ENCODE peak calls at places on chromosome 13, in four cellular contexts. One of them, this sample, is unnamed.

GRCh38 chr13:51262501-51263211 is 40.5 kb downstream of the FAM124A start:
- DNase-seq in IMR-90: no peak
- DNase-seq in K562: peak; percentile 27
- DNase-seq in GM12878: no peak
- DNase-seq in this sample: no peak

GRCh38 chr13:51221674-51222509 is at the start of gene FAM124A:
- DNase-seq in K562: peak; percentile 29
- DNase-seq in IMR-90: peak; percentile 4
- DNase-seq in GM12878: no peak
- DNase-seq in this sample: peak; percentile 26

GRCh38 chr13:36030670-36031331 is 100.4 kb downstream of the DCLK1 start:
- DNase-seq in IMR-90: peak; percentile 18
- DNase-seq in K562: no peak
- DNase-seq in GM12878: no peak
- DNase-seq in this sample: peak; percentile 33

GRCh38 chr13:24142886-24143285 is 17.6 kb upstream of the SPATA13 start:
- DNase-seq in GM12878: no peak
- DNase-seq in K562: no peak
- DNase-seq in IMR-90: no peak
- DNase-seq in this sample: peak; percentile 66

GRCh38 chr13:50969691-50970090 is 60.1 kb downstream of the RNASEH2B start:
- DNase-seq in GM12878: no peak
- DNase-seq in K562: no peak
- DNase-seq in IMR-90: no peak
- DNase-seq in this sample: no peak

GRCh38 chr13:97495678-97496077 is 61.7 kb downstream of the RAP2A start:
- DNase-seq in GM12878: no peak
- DNase-seq in K562: peak; percentile 1
- DNase-seq in IMR-90: no peak
- DNase-seq in this sample: no peak

GRCh38 chr13:98961204-98962105 is 16.4 kb downstream of the DOCK9 start:
- DNase-seq in K562: no peak
- DNase-seq in IMR-90: no peak
- DNase-seq in GM12878: no peak
- DNase-seq in this sample: no peak

GRCh38 chr13:45496942-45497341 is 32.2 kb downstream of the COG3 start:
- DNase-seq in IMR-90: no peak
- DNase-seq in K562: no peak
- DNase-seq in GM12878: no peak
- DNase-seq in this sample: no peak

GRCh38 chr13:64767054-64767453 is 2463.1 kb downstream of the PCDH9 start:
- DNase-seq in GM12878: no peak
- DNase-seq in K562: no peak
- DNase-seq in IMR-90: no peak
- DNase-seq in this sample: no peak

GRCh38 chr13:23570931-23571330 is 719 bp downstream of the TNFRSF19 start:
- DNase-seq in IMR-90: peak; percentile 54
- DNase-seq in K562: no peak
- DNase-seq in GM12878: no peak
- DNase-seq in this sample: no peak

GRCh38 chr13:97231118-97231831 is 9.1 kb downstream of the MBNL2 start:
- DNase-seq in IMR-90: no peak
- DNase-seq in K562: no peak
- DNase-seq in GM12878: no peak
- DNase-seq in this sample: no peak

GRCh38 chr13:29547135-29547534 is 48.4 kb downstream of the SLC7A1 start:
- DNase-seq in GM12878: no peak
- DNase-seq in K562: no peak
- DNase-seq in IMR-90: peak; percentile 27
- DNase-seq in this sample: peak; percentile 84

GRCh38 chr13:36282818-36283432 is 14.7 kb downstream of the CCDC169 start:
- DNase-seq in GM12878: no peak
- DNase-seq in K562: peak; percentile 25
- DNase-seq in IMR-90: peak; percentile 57
- DNase-seq in this sample: peak; percentile 61

GRCh38 chr13:31595568-31595967 is 143.8 kb upstream of the RXFP2 start:
- DNase-seq in K562: no peak
- DNase-seq in IMR-90: no peak
- DNase-seq in GM12878: no peak
- DNase-seq in this sample: no peak

GRCh38 chr13:82803341-82803740 is 1078.9 kb downstream of the SLITRK1 start:
- DNase-seq in IMR-90: no peak
- DNase-seq in K562: no peak
- DNase-seq in GM12878: no peak
- DNase-seq in this sample: no peak

GRCh38 chr13:36709136-36709895 is 35.5 kb downstream of the SERTM1 start:
- DNase-seq in IMR-90: no peak
- DNase-seq in GM12878: no peak
- DNase-seq in K562: no peak
- DNase-seq in this sample: no peak

GRCh38 chr13:98397861-98398260 is 179.0 kb downstream of the STK24 start:
- DNase-seq in GM12878: no peak
- DNase-seq in K562: no peak
- DNase-seq in IMR-90: no peak
- DNase-seq in this sample: no peak

GRCh38 chr13:92994056-92994455 is 232.6 kb upstream of the GPC6 start:
- DNase-seq in GM12878: no peak
- DNase-seq in IMR-90: peak; percentile 78
- DNase-seq in K562: no peak
- DNase-seq in this sample: no peak
- H2AFZ ChIP-seq in GM12878: no peak overlapping the region
- H2AFZ ChIP-seq in IMR-90: peak overlapping the region; percentile 54
- H2AFZ ChIP-seq in K562: no peak overlapping the region
- H2AFZ ChIP-seq in this sample: no peak overlapping the region

GRCh38 chr13:101941095-101941777 is 460.6 kb downstream of the FGF14 start:
- DNase-seq in GM12878: no peak
- DNase-seq in K562: no peak
- DNase-seq in IMR-90: peak; percentile 2
- DNase-seq in this sample: no peak
- TF ChIP-seq FOS in GM12878: no peak
- TF ChIP-seq FOS in K562: no peak
- TF ChIP-seq FOS in IMR-90: no peak
- TF ChIP-seq FOS in this sample: no peak

GRCh38 chr13:38372818-38373217 is 23.2 kb downstream of the UFM1 start:
- DNase-seq in GM12878: no peak
- DNase-seq in IMR-90: no peak
- DNase-seq in K562: no peak
- DNase-seq in this sample: peak; percentile 10
- H2AFZ ChIP-seq in GM12878: no peak overlapping the region
- H2AFZ ChIP-seq in IMR-90: no peak overlapping the region
- H2AFZ ChIP-seq in K562: no peak overlapping the region
- H2AFZ ChIP-seq in this sample: no peak overlapping the region

GRCh38 chr13:53466576-53466975 is 438.0 kb downstream of the OLFM4 start:
- DNase-seq in IMR-90: no peak
- DNase-seq in GM12878: no peak
- DNase-seq in K562: no peak
- DNase-seq in this sample: no peak

GRCh38 chr13:53460776-53461175 is 432.2 kb downstream of the OLFM4 start:
- DNase-seq in K562: no peak
- DNase-seq in GM12878: no peak
- DNase-seq in IMR-90: no peak
- DNase-seq in this sample: no peak
- TF ChIP-seq FOS in K562: no peak
- TF ChIP-seq FOS in GM12878: no peak
- TF ChIP-seq FOS in IMR-90: no peak
- TF ChIP-seq FOS in this sample: no peak

GRCh38 chr13:26485288-26485687 is 72.2 kb upstream of the WASF3 start:
- DNase-seq in IMR-90: no peak
- DNase-seq in GM12878: no peak
- DNase-seq in K562: no peak
- DNase-seq in this sample: no peak

GRCh38 chr13:26482451-26483197 is 74.9 kb upstream of the WASF3 start:
- DNase-seq in K562: peak; percentile 59
- DNase-seq in IMR-90: peak; percentile 74
- DNase-seq in GM12878: peak; percentile 23
- DNase-seq in this sample: peak; percentile 79

GRCh38 chr13:26483546-26483945 is 73.9 kb upstream of the WASF3 start:
- DNase-seq in IMR-90: no peak
- DNase-seq in K562: no peak
- DNase-seq in GM12878: no peak
- DNase-seq in this sample: no peak

GRCh38 chr13:26485786-26486185 is 71.7 kb upstream of the WASF3 start:
- DNase-seq in K562: no peak
- DNase-seq in IMR-90: no peak
- DNase-seq in GM12878: no peak
- DNase-seq in this sample: no peak

GRCh38 chr13:26484196-26484595 is 73.3 kb upstream of the WASF3 start:
- DNase-seq in IMR-90: no peak
- DNase-seq in K562: no peak
- DNase-seq in GM12878: no peak
- DNase-seq in this sample: no peak
- H2AFZ ChIP-seq in IMR-90: no peak overlapping the region
- H2AFZ ChIP-seq in K562: no peak overlapping the region
- H2AFZ ChIP-seq in GM12878: no peak overlapping the region
- H2AFZ ChIP-seq in this sample: no peak overlapping the region